ENCODE peak calls at places on chromosome 6, in four cellular contexts. One of them, this sample, is unnamed.

GRCh38 chr6:111468329-111469012 is 14.5 kb downstream of the REV3L start:
- DNase-seq in NCI-H774: no peak
- DNase-seq in globus pallidus: no peak
- DNase-seq in GM20000: no peak
- DNase-seq in this sample: no peak

GRCh38 chr6:36947570-36948351 is 6.8 kb upstream of the PI16 start:
- DNase-seq in NCI-H774: no peak
- DNase-seq in globus pallidus: peak; percentile 98
- DNase-seq in GM20000: no peak
- DNase-seq in this sample: peak; percentile 94

GRCh38 chr6:119110601-119111548 is 32.4 kb upstream of the FAM184A start:
- DNase-seq in NCI-H774: peak; percentile 87
- DNase-seq in globus pallidus: peak; percentile 61
- DNase-seq in GM20000: peak; percentile 32
- DNase-seq in this sample: peak; percentile 59

GRCh38 chr6:3697609-3698008 is 53.9 kb downstream of the PXDC1 start:
- DNase-seq in NCI-H774: no peak
- DNase-seq in globus pallidus: no peak
- DNase-seq in GM20000: no peak
- DNase-seq in this sample: peak; percentile 55

GRCh38 chr6:123547216-123547978 is 89.4 kb downstream of the TRDN start:
- DNase-seq in NCI-H774: no peak
- DNase-seq in globus pallidus: no peak
- DNase-seq in GM20000: no peak
- DNase-seq in this sample: no peak

GRCh38 chr6:110999634-111000270 is 17.9 kb downstream of the RPF2 start:
- DNase-seq in NCI-H774: no peak
- DNase-seq in globus pallidus: peak; percentile 34
- DNase-seq in GM20000: no peak
- DNase-seq in this sample: peak; percentile 19

GRCh38 chr6:144285548-144285797 is 338 bp downstream of the UTRN start:
- DNase-seq in NCI-H774: no peak
- DNase-seq in globus pallidus: no peak
- DNase-seq in GM20000: no peak
- DNase-seq in this sample: no peak

GRCh38 chr6:44056392-44057237 is 70.6 kb downstream of the MRPL14 start:
- DNase-seq in NCI-H774: no peak
- DNase-seq in globus pallidus: no peak
- DNase-seq in GM20000: no peak
- DNase-seq in this sample: no peak

GRCh38 chr6:3377536-3378397 is 79.1 kb downstream of the SLC22A23 start:
- DNase-seq in NCI-H774: no peak
- DNase-seq in globus pallidus: no peak
- DNase-seq in GM20000: no peak
- DNase-seq in this sample: no peak

GRCh38 chr6:156398371-156398770 is 378.8 kb upstream of the ARID1B start:
- DNase-seq in NCI-H774: no peak
- DNase-seq in globus pallidus: no peak
- DNase-seq in GM20000: no peak
- DNase-seq in this sample: no peak

GRCh38 chr6:160042788-160043301 is 74.0 kb downstream of the IGF2R start:
- DNase-seq in NCI-H774: no peak
- DNase-seq in globus pallidus: no peak
- DNase-seq in GM20000: no peak
- DNase-seq in this sample: no peak

GRCh38 chr6:161744211-161745067 is 470.6 kb upstream of the AGPAT4 start:
- DNase-seq in NCI-H774: no peak
- DNase-seq in globus pallidus: no peak
- DNase-seq in GM20000: no peak
- DNase-seq in this sample: no peak

This sample was measured in putamen.